ENCODE peak calls at places on chromosomes 12 and 14, in five cellular contexts. L, W, N, R and Z are unnamed samples.

GRCh38 chr14:72777636-72778035 is 116.3 kb downstream of the DPF3 start:
- DNase-seq in N (peak), W (no peak), R (no peak), L (no peak), Z (no peak)

GRCh38 chr14:96051642-96052540 is 12.7 kb downstream of the C14orf132 start:
- DNase-seq in W (no peak), L (no peak), N (no peak), R (no peak), Z (no peak)

GRCh38 chr14:72476657-72477499 is 417.0 kb downstream of the DPF3 start:
- DNase-seq in W (peak), L (peak), R (no peak), N (no peak), Z (no peak)

GRCh38 chr14:57575482-57575881 is 81.8 kb upstream of the CCDC198 start:
- DNase-seq in W (no peak), L (no peak), R (no peak), N (no peak), Z (no peak)

GRCh38 chr14:55782166-55782565 is 202.2 kb downstream of the KTN1 start:
- DNase-seq in W (no peak), L (no peak), N (no peak), R (no peak), Z (no peak)

GRCh38 chr14:22882529-22883190 is 362 bp upstream of the REM2 start:
- DNase-seq in W (peak), N (peak), R (no peak), L (no peak), Z (peak)

GRCh38 chr14:69181491-69181890 is 9.8 kb upstream of the EXD2 start:
- DNase-seq in L (no peak), W (no peak), N (no peak), R (no peak), Z (no peak)

GRCh38 chr12:123115409-123116111 is 35.3 kb downstream of the PITPNM2 start:
- DNase-seq in R (peak), W (peak), L (peak), N (no peak), Z (peak)

GRCh38 chr12:105294886-105295479 is 35.5 kb upstream of the C12orf75 start:
- DNase-seq in N (no peak), R (no peak), W (no peak), L (no peak), Z (no peak)

GRCh38 chr12:105933671-105934665 is 204.8 kb downstream of the NUAK1 start:
- DNase-seq in W (no peak), R (peak), L (peak), N (peak), Z (no peak)

GRCh38 chr12:33588082-33588712 is 148.6 kb upstream of the SYT10 start:
- DNase-seq in N (no peak), W (no peak), R (no peak), L (peak), Z (no peak)

GRCh38 chr14:53247596-53248370 is 94.7 kb upstream of the DDHD1 start:
- DNase-seq in W (no peak), R (no peak), L (no peak), N (no peak), Z (no peak)

GRCh38 chr12:79187032-79187431 is 322.5 kb downstream of the SYT1 start:
- DNase-seq in L (no peak), W (no peak), N (no peak), R (no peak), Z (no peak)

GRCh38 chr14:94362614-94363133 is 25.7 kb downstream of the SERPINA1 start:
- DNase-seq in L (no peak), R (no peak), N (no peak), W (no peak), Z (no peak)

GRCh38 chr12:57368349-57369095 is 62.3 kb downstream of the R3HDM2 start:
- DNase-seq in W (no peak), R (no peak), L (no peak), N (peak), Z (no peak)

GRCh38 chr12:53791735-53792326 is 40.1 kb upstream of the CISTR start:
- DNase-seq in W (peak), R (no peak), N (no peak), L (no peak), Z (peak)

GRCh38 chr12:52870361-52871290 is 21.8 kb upstream of the KRT78 start:
- DNase-seq in N (peak), L (peak), R (peak), W (peak), Z (peak)

GRCh38 chr14:82915381-82915780 is 1381.7 kb upstream of the SEL1L start:
- DNase-seq in R (no peak), L (no peak), W (no peak), N (no peak), Z (no peak)

GRCh38 chr14:23365353-23366162 is 586 bp upstream of the EFS start:
- DNase-seq in N (no peak), R (no peak), L (no peak), W (no peak), Z (no peak)

DNA sequence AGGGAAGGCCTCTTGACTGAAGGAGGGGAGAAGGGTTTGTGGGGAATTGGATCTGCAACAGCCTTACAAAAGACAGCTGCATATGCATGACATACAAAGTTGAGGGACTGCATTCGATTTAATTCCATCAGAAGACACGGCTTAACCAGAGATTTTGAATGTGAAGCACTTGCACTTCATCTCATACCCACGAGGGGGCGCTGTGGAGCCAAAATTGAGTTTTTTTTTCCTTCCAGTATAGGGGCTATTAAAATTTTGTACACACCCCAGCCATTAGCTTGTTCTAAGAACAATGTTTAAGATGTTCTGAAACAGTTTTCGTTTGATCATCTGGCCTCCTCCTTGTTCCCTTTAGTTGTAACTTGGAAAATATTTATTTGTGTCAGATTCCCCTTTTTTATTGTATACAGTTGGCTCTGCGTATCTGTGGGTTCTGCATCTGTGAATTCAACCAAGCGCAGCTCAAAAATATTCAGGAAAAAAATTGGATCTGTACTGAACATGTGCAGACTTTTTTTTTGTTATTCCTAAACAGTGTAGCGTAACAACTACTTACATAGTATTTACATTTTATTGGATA is 1.6 kb downstream of the SUDS3 start:
- DNase-seq in R (peak), W (peak), N (peak), L (peak), Z (peak)
- H3K27ac ChIP-seq in R (no peak), W (no peak), N (peak), L (no peak), Z (peak)

GRCh38 chr12:6612247-6612646 is 5.1 kb upstream of the CHD4 start:
- DNase-seq in W (peak), N (peak), L (no peak), R (no peak), Z (no peak)
- H3K27ac ChIP-seq in W (peak), N (peak), L (peak), R (peak), Z (peak)

DNA sequence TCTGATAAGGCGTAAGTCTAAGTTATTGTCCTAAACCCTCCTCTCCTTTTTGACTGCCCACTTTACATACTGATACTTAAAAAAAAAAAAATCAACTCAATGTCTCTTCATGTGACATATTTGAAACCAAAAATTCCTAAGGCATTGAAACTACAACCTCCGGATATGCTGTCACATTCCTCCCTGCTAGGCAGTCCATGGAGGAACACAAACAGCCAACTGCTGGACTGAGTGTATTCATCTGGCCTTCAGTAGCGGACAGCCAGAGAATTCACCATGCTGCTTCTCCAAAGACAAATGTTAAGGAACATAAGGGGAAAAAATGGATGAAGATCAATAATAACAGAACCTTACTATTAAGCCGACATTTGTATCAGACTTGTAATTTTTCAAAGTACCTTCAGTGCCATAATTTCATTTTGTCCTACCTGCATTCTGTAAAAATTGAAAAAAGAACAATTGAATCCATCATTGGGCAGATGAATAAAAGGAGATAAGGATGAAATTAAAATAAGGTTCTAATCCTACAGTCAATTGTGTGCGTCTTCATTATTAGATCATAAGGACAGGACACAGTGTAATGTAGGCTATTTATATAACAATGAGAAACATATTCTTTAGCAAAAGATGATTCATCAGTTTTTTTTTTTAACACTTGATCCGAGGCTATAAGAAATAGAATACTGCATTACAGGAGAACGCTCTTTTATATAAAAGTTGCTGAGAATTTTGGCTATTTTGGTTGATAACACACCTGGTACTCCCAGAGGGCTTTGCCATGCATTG is 12.2 kb downstream of the RERG start:
- DNase-seq in N (no peak), W (no peak), R (no peak), L (peak), Z (no peak)
- H3K27ac ChIP-seq in N (peak), W (no peak), R (no peak), L (peak), Z (peak)

GRCh38 chr12:49201595-49202295 is 12.9 kb upstream of the TUBA1A start:
- DNase-seq in L (no peak), W (no peak), N (no peak), R (no peak), Z (no peak)
- H3K27ac ChIP-seq in L (no peak), W (no peak), N (peak), R (peak), Z (peak)